ENCODE peak calls at places on chromosomes 3 and 15, in seven cellular contexts. Z is activated B cell treated with CpG ODN at 0.5 μM for 24 hours, I is A549, N is chondrocyte, A is type B pancreatic cell, G is uterus, E is fibroblast of mammary gland. J is an unnamed sample.

GRCh38 chr3:141367038-141367730 is 1.1 kb upstream of the ZBTB38 start:
- DNase-seq in Z (no peak), E (peak), N (no peak), I (peak), A (no peak), G (peak), J (no peak)

GRCh38 chr15:54131410-54131809 is 153.2 kb downstream of the UNC13C start:
- DNase-seq in Z (no peak), N (no peak), G (no peak), I (no peak), E (peak), A (no peak), J (no peak)

GRCh38 chr15:91603681-91604080 is 249.8 kb upstream of the SLCO3A1 start:
- DNase-seq in G (no peak), I (peak), N (no peak), E (peak), A (no peak), Z (no peak), J (no peak)

GRCh38 chr3:64741344-64741743 is 53.5 kb upstream of the ADAMTS9 start:
- DNase-seq in N (no peak), Z (no peak), A (no peak), I (no peak), G (peak), E (peak), J (no peak)

GRCh38 chr3:128226186-128226725 is 73.0 kb downstream of the EEFSEC start:
- DNase-seq in G (no peak), E (peak), Z (no peak), N (no peak), I (no peak), A (no peak), J (no peak)

GRCh38 chr3:9387322-9387655 is 10.1 kb upstream of the SETD5 start:
- DNase-seq in Z (no peak), A (no peak), E (no peak), I (no peak), N (no peak), G (no peak), J (no peak)

GRCh38 chr3:170220871-170221270 is 1.4 kb upstream of the PRKCI start:
- DNase-seq in A (no peak), N (no peak), I (no peak), G (no peak), E (peak), Z (no peak), J (no peak)

GRCh38 chr3:20700702-20701101 is 514.7 kb upstream of the SGO1 start:
- DNase-seq in N (no peak), I (no peak), A (no peak), E (no peak), Z (no peak), G (no peak), J (no peak)

GRCh38 chr3:29484633-29485032 is 203.8 kb downstream of the RBMS3 start:
- DNase-seq in N (no peak), A (no peak), G (no peak), I (no peak), E (no peak), Z (no peak), J (no peak)

GRCh38 chr3:172595648-172596393 is 72.6 kb upstream of the TNFSF10 start:
- DNase-seq in A (no peak), N (no peak), G (peak), Z (no peak), I (peak), E (peak), J (no peak)

GRCh38 chr3:107986505-107986904 is 104.3 kb downstream of the CD47 start:
- DNase-seq in G (peak), Z (no peak), I (no peak), A (no peak), E (peak), N (no peak), J (no peak)

GRCh38 chr3:22371036-22371435 is 620.0 kb upstream of the ZNF385D start:
- DNase-seq in Z (no peak), I (no peak), A (no peak), G (no peak), N (no peak), E (no peak), J (no peak)

DNA sequence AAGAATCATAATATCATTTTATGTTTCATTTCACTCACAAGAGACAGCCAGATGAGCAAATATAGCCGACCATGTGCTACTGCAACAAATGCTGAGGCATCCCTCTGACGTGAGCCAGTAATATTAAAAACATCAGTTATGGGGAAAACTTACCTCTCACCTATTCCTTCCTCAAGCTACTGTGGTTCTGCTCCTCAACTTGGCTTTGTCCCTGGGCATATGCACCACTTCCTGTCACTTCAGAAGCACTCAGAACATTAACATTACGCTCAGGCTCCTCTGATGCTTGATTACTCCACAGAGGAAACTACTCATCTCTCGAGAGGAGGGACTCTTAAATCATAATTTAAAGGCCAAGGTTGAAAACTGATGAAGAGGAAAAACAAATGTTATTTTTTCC is 457.0 kb upstream of the ALCAM start:
- DNase-seq in E (peak), I (no peak), A (no peak), N (no peak), G (no peak), Z (no peak), J (no peak)
- TF ChIP-seq CTCF in E (no peak), I (no peak), A (no peak), N (no peak), G (no peak), Z (no peak), J (no peak)

GRCh38 chr3:143362115-143362992 is 242.8 kb downstream of the CHST2 start:
- DNase-seq in I (no peak), Z (no peak), E (no peak), A (no peak), G (no peak), N (no peak), J (no peak)

GRCh38 chr3:143361589-143361988 is 242.0 kb downstream of the CHST2 start:
- DNase-seq in G (no peak), E (no peak), N (no peak), I (no peak), A (no peak), Z (no peak), J (no peak)

GRCh38 chr3:143358155-143358792 is 238.7 kb downstream of the CHST2 start:
- DNase-seq in N (no peak), G (no peak), Z (no peak), A (no peak), E (no peak), I (no peak), J (no peak)

GRCh38 chr3:143360244-143360643 is 240.7 kb downstream of the CHST2 start:
- DNase-seq in I (no peak), Z (no peak), A (no peak), E (peak), G (no peak), N (no peak), J (no peak)

DNA sequence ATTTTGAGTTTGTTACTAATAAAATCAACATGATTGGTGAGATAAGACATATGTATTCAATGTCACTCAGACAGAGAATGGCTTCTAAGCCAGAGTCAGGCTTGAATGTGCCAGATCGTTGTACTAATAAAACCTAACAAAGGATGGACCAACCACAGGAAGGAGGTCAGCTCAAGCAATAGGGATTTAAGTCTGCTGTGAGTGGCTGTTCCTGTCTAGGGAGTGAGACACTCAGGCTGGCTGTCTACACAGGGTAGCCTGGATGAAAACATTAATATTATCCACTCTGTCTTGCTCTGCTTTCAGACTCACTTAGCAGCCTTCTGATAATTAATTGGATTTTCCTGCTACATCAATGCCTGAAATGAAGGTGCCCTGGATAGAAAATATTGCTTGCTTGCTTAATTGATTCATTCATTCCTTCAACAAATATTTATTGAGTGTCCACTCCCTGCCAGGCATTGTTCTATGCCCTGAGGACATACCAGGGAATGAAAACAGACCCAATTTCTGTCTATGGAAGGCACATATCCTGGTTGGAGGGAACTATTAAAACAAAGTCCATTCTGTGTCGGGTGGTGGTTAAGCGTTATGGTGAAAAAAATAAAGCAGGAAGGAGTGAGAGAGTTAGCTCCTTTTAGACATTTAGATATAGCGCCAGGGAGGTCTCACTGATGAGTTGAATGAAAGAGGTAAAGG is 239.4 kb downstream of the CHST2 start:
- DNase-seq in N (no peak), G (no peak), I (no peak), Z (no peak), E (no peak), A (no peak), J (no peak)
- TF ChIP-seq CTCF in N (no peak), G (no peak), I (no peak), Z (no peak), E (no peak), A (no peak), J (no peak)

GRCh38 chr3:181326637-181327223 is 337.2 kb upstream of the DNAJC19 start:
- DNase-seq in E (peak), G (no peak), Z (no peak), I (peak), A (no peak), N (no peak), J (no peak)
- TF ChIP-seq CTCF in E (peak), G (no peak), Z (no peak), I (peak), A (peak), N (peak), J (peak)

GRCh38 chr15:56291741-56292140 is 48.1 kb upstream of the RFX7 start:
- DNase-seq in A (no peak), N (no peak), G (no peak), Z (no peak), E (no peak), I (no peak), J (no peak)

GRCh38 chr15:56281145-56281544 is 37.5 kb upstream of the RFX7 start:
- DNase-seq in G (no peak), Z (no peak), A (no peak), I (no peak), E (no peak), N (no peak), J (no peak)

GRCh38 chr15:56286213-56286612 is 42.5 kb upstream of the RFX7 start:
- DNase-seq in G (no peak), N (no peak), E (no peak), I (peak), A (no peak), Z (no peak), J (no peak)
- TF ChIP-seq CTCF in G (no peak), N (no peak), E (peak), I (peak), A (peak), Z (no peak), J (no peak)

DNA sequence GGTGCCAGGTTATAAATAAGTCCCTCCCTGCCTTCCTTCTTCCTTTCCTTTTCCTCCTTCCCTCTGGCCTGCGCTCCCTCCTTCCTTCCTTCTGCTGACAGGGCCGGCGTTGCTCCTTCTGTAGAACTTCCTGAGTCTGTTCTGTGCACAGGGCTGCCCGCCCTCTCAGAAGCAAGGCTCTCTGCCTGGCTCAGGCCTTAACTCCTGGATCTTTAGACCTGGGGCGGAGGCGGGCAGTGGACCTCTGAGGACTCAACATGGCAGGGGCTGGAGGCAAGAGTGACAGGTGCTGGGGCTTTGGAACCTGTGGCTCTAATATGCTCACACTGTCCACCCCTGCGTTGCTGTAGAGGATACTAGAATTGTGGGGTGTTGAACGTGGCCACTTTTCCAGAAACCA is 86.4 kb upstream of the SEC13 start:
- DNase-seq in I (no peak), A (no peak), Z (no peak), G (no peak), E (no peak), N (peak), J (no peak)
- TF ChIP-seq CTCF in I (no peak), A (no peak), Z (no peak), G (no peak), E (no peak), N (no peak), J (no peak)